ENCODE peak calls at places on chromosomes 6 and 20, in nine cellular contexts. One of them, this sample, is unnamed.

GRCh38 chr6:32114853-32115252 is 5.7 kb upstream of the TNXB start:
- DNase-seq in BJ: peak
- DNase-seq in BE2C: no peak
- DNase-seq in A549: no peak
- DNase-seq in nephron progenitor cell: no peak
- DNase-seq in choroid plexus epithelial cell: peak
- DNase-seq in breast epithelium: no peak
- DNase-seq in neural crest cell: no peak
- DNase-seq in NB4: no peak
- DNase-seq in this sample: no peak

GRCh38 chr20:16301981-16302380 is 271.3 kb downstream of the KIF16B start:
- DNase-seq in BJ: no peak
- DNase-seq in BE2C: no peak
- DNase-seq in A549: no peak
- DNase-seq in nephron progenitor cell: no peak
- DNase-seq in choroid plexus epithelial cell: no peak
- DNase-seq in breast epithelium: no peak
- DNase-seq in neural crest cell: no peak
- DNase-seq in NB4: no peak
- DNase-seq in this sample: no peak

GRCh38 chr6:107817784-107818183 is 6.3 kb downstream of the SCML4 start:
- DNase-seq in BJ: no peak
- DNase-seq in BE2C: no peak
- DNase-seq in A549: no peak
- DNase-seq in nephron progenitor cell: no peak
- DNase-seq in choroid plexus epithelial cell: no peak
- DNase-seq in breast epithelium: no peak
- DNase-seq in neural crest cell: no peak
- DNase-seq in NB4: no peak
- DNase-seq in this sample: no peak

GRCh38 chr6:3432416-3432815 is 24.4 kb downstream of the SLC22A23 start:
- DNase-seq in BJ: no peak
- DNase-seq in BE2C: no peak
- DNase-seq in A549: no peak
- DNase-seq in nephron progenitor cell: no peak
- DNase-seq in choroid plexus epithelial cell: no peak
- DNase-seq in breast epithelium: no peak
- DNase-seq in neural crest cell: no peak
- DNase-seq in NB4: no peak
- DNase-seq in this sample: no peak

GRCh38 chr6:42012501-42013133 is 37.7 kb upstream of the TAF8 start:
- DNase-seq in BJ: no peak
- DNase-seq in BE2C: no peak
- DNase-seq in A549: no peak
- DNase-seq in nephron progenitor cell: no peak
- DNase-seq in choroid plexus epithelial cell: peak
- DNase-seq in breast epithelium: no peak
- DNase-seq in neural crest cell: no peak
- DNase-seq in NB4: no peak
- DNase-seq in this sample: peak

GRCh38 chr20:8190043-8190880 is 58.2 kb downstream of the PLCB1 start:
- DNase-seq in BJ: no peak
- DNase-seq in BE2C: no peak
- DNase-seq in A549: no peak
- DNase-seq in nephron progenitor cell: no peak
- DNase-seq in choroid plexus epithelial cell: no peak
- DNase-seq in breast epithelium: no peak
- DNase-seq in neural crest cell: no peak
- DNase-seq in NB4: no peak
- DNase-seq in this sample: no peak

GRCh38 chr6:26490576-26490964 is 9.5 kb upstream of the BTN1A1 start:
- DNase-seq in BJ: no peak
- DNase-seq in BE2C: no peak
- DNase-seq in A549: no peak
- DNase-seq in nephron progenitor cell: no peak
- DNase-seq in choroid plexus epithelial cell: no peak
- DNase-seq in breast epithelium: no peak
- DNase-seq in neural crest cell: no peak
- DNase-seq in NB4: no peak
- DNase-seq in this sample: no peak

GRCh38 chr6:13548500-13549210 is 25.7 kb upstream of the SIRT5 start:
- DNase-seq in BJ: no peak
- DNase-seq in BE2C: no peak
- DNase-seq in A549: no peak
- DNase-seq in nephron progenitor cell: no peak
- DNase-seq in choroid plexus epithelial cell: no peak
- DNase-seq in breast epithelium: no peak
- DNase-seq in neural crest cell: no peak
- DNase-seq in NB4: no peak
- DNase-seq in this sample: no peak

GRCh38 chr20:38962898-38963484 is 847 bp downstream of the DHX35 start:
- DNase-seq in BJ: no peak
- DNase-seq in BE2C: no peak
- DNase-seq in A549: no peak
- DNase-seq in nephron progenitor cell: no peak
- DNase-seq in choroid plexus epithelial cell: no peak
- DNase-seq in breast epithelium: no peak
- DNase-seq in neural crest cell: no peak
- DNase-seq in NB4: peak
- DNase-seq in this sample: no peak

GRCh38 chr6:157712585-157713295 is 110.3 kb upstream of the SNX9 start:
- DNase-seq in BJ: no peak
- DNase-seq in BE2C: no peak
- DNase-seq in A549: no peak
- DNase-seq in nephron progenitor cell: no peak
- DNase-seq in choroid plexus epithelial cell: no peak
- DNase-seq in breast epithelium: no peak
- DNase-seq in neural crest cell: no peak
- DNase-seq in NB4: no peak
- DNase-seq in this sample: no peak

GRCh38 chr20:61963149-61963548 is 102.5 kb downstream of the TAF4 start:
- DNase-seq in BJ: no peak
- DNase-seq in BE2C: no peak
- DNase-seq in A549: no peak
- DNase-seq in nephron progenitor cell: no peak
- DNase-seq in choroid plexus epithelial cell: no peak
- DNase-seq in breast epithelium: no peak
- DNase-seq in neural crest cell: no peak
- DNase-seq in NB4: no peak
- DNase-seq in this sample: no peak

GRCh38 chr6:17484201-17484606 is 90.8 kb downstream of the CAP2 start:
- DNase-seq in BJ: no peak
- DNase-seq in BE2C: no peak
- DNase-seq in A549: no peak
- DNase-seq in nephron progenitor cell: no peak
- DNase-seq in choroid plexus epithelial cell: no peak
- DNase-seq in breast epithelium: no peak
- DNase-seq in neural crest cell: no peak
- DNase-seq in NB4: no peak
- DNase-seq in this sample: no peak

GRCh38 chr20:59020938-59021551 is 1.8 kb downstream of the TUBB1 start:
- DNase-seq in BJ: no peak
- DNase-seq in BE2C: no peak
- DNase-seq in A549: no peak
- DNase-seq in nephron progenitor cell: no peak
- DNase-seq in choroid plexus epithelial cell: peak
- DNase-seq in breast epithelium: no peak
- DNase-seq in neural crest cell: no peak
- DNase-seq in NB4: no peak
- DNase-seq in this sample: peak

GRCh38 chr6:132797975-132798819 is at the start of gene SLC18B1:
- DNase-seq in BJ: no peak
- DNase-seq in BE2C: peak
- DNase-seq in A549: no peak
- DNase-seq in nephron progenitor cell: peak
- DNase-seq in choroid plexus epithelial cell: peak
- DNase-seq in breast epithelium: no peak
- DNase-seq in neural crest cell: peak
- DNase-seq in NB4: peak
- DNase-seq in this sample: peak

GRCh38 chr6:81734081-81734480 is 18.4 kb downstream of the TENT5A start:
- DNase-seq in BJ: no peak
- DNase-seq in BE2C: no peak
- DNase-seq in A549: no peak
- DNase-seq in nephron progenitor cell: no peak
- DNase-seq in choroid plexus epithelial cell: peak
- DNase-seq in breast epithelium: no peak
- DNase-seq in neural crest cell: no peak
- DNase-seq in NB4: peak
- DNase-seq in this sample: no peak
- TF ChIP-seq CTCF in BJ: no peak
- TF ChIP-seq CTCF in BE2C: no peak
- TF ChIP-seq CTCF in A549: no peak
- TF ChIP-seq CTCF in nephron progenitor cell: no peak
- TF ChIP-seq CTCF in choroid plexus epithelial cell: peak
- TF ChIP-seq CTCF in breast epithelium: no peak
- TF ChIP-seq CTCF in neural crest cell: no peak
- TF ChIP-seq CTCF in NB4: no peak
- TF ChIP-seq CTCF in this sample: no peak

GRCh38 chr6:152118224-152118623 is 310.7 kb downstream of the ESR1 start:
- DNase-seq in BJ: no peak
- DNase-seq in BE2C: no peak
- DNase-seq in A549: no peak
- DNase-seq in nephron progenitor cell: no peak
- DNase-seq in choroid plexus epithelial cell: no peak
- DNase-seq in breast epithelium: no peak
- DNase-seq in neural crest cell: no peak
- DNase-seq in NB4: no peak
- DNase-seq in this sample: no peak
- TF ChIP-seq CTCF in BJ: no peak
- TF ChIP-seq CTCF in BE2C: no peak
- TF ChIP-seq CTCF in A549: no peak
- TF ChIP-seq CTCF in nephron progenitor cell: no peak
- TF ChIP-seq CTCF in choroid plexus epithelial cell: no peak
- TF ChIP-seq CTCF in breast epithelium: no peak
- TF ChIP-seq CTCF in neural crest cell: no peak
- TF ChIP-seq CTCF in NB4: no peak
- TF ChIP-seq CTCF in this sample: no peak

DNA sequence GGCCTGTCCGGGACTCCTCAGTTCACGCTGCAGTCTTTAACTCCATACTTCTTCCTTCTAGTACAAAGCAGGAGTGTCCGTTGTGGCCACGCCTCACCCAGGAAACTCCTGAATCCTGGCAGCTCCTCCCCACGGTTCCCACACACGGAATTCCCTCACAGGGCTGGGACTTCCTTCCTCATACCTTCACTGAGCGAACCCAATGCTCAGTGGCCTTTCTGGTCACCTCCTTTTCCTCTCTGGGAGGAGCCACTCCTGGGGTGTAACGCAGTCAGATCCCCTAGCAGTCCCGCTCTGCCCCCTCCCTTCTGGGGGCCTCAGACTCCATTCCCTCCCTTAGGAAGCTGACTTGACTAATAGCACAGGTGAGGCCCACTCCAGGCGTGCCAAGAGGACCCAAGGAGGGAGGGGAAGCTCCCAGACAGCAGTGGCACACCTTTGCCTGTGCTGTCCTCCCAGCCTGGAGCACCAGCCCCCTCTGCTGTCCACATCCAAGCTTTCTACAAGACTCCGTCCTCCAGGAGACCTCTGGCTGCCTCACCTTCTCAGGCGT is at the start of gene SLC52A3:
- DNase-seq in BJ: no peak
- DNase-seq in BE2C: no peak
- DNase-seq in A549: peak
- DNase-seq in nephron progenitor cell: peak
- DNase-seq in choroid plexus epithelial cell: no peak
- DNase-seq in breast epithelium: peak
- DNase-seq in neural crest cell: no peak
- DNase-seq in NB4: peak
- DNase-seq in this sample: no peak
- TF ChIP-seq CTCF in BJ: no peak
- TF ChIP-seq CTCF in BE2C: peak
- TF ChIP-seq CTCF in A549: peak
- TF ChIP-seq CTCF in nephron progenitor cell: no peak
- TF ChIP-seq CTCF in choroid plexus epithelial cell: peak
- TF ChIP-seq CTCF in breast epithelium: peak
- TF ChIP-seq CTCF in neural crest cell: peak
- TF ChIP-seq CTCF in NB4: peak
- TF ChIP-seq CTCF in this sample: no peak

GRCh38 chr20:60049601-60050000 is 91.4 kb downstream of the CDH26 start:
- DNase-seq in BJ: no peak
- DNase-seq in BE2C: no peak
- DNase-seq in A549: no peak
- DNase-seq in nephron progenitor cell: no peak
- DNase-seq in choroid plexus epithelial cell: no peak
- DNase-seq in breast epithelium: no peak
- DNase-seq in neural crest cell: no peak
- DNase-seq in NB4: no peak
- DNase-seq in this sample: no peak

GRCh38 chr20:60052322-60052721 is 94.1 kb downstream of the CDH26 start:
- DNase-seq in BJ: no peak
- DNase-seq in BE2C: no peak
- DNase-seq in A549: no peak
- DNase-seq in nephron progenitor cell: no peak
- DNase-seq in choroid plexus epithelial cell: no peak
- DNase-seq in breast epithelium: no peak
- DNase-seq in neural crest cell: no peak
- DNase-seq in NB4: peak
- DNase-seq in this sample: no peak

GRCh38 chr20:60053125-60053812 is 95.0 kb downstream of the CDH26 start:
- DNase-seq in BJ: no peak
- DNase-seq in BE2C: no peak
- DNase-seq in A549: peak
- DNase-seq in nephron progenitor cell: no peak
- DNase-seq in choroid plexus epithelial cell: no peak
- DNase-seq in breast epithelium: no peak
- DNase-seq in neural crest cell: no peak
- DNase-seq in NB4: peak
- DNase-seq in this sample: no peak

GRCh38 chr20:60048634-60049578 is 90.7 kb downstream of the CDH26 start:
- DNase-seq in BJ: no peak
- DNase-seq in BE2C: no peak
- DNase-seq in A549: no peak
- DNase-seq in nephron progenitor cell: no peak
- DNase-seq in choroid plexus epithelial cell: no peak
- DNase-seq in breast epithelium: no peak
- DNase-seq in neural crest cell: no peak
- DNase-seq in NB4: peak
- DNase-seq in this sample: no peak

DNA sequence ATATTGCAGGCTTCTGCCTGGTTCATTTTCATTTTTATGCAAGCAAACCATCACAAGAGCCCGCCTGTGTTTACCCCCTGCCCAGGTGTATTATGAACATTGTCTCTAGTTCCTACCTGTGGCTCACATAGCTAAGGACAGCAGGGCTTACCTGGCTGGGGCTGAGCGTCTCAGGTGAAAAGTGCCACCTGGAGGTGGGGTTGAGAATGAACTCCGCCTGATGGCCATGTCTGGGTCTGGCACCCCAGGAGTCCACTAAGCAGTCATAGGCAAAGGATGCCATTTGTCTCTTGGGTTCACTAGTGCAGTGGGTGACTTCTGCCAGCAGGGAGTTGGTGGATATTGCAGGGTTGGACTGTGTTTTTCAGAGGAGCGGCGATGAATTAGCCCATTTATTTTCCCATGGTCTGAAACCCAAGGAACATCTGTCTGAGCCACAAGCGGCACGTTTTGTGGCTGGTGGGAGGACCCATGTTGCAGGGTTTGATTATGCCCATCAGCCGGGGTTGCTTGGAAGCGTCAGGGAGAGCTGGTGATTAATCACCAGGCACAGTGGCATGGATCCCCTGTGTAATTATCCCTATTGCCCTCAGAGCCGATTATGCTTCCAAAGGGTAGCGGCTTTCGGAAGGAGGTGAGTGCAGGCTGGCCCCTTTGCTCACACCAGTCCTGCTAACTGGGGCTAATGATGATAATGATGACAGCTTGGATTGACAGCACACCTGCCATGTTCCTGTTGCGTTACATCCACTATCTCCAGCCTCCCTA is 92.2 kb downstream of the CDH26 start:
- DNase-seq in BJ: no peak
- DNase-seq in BE2C: no peak
- DNase-seq in A549: peak
- DNase-seq in nephron progenitor cell: no peak
- DNase-seq in choroid plexus epithelial cell: no peak
- DNase-seq in breast epithelium: no peak
- DNase-seq in neural crest cell: no peak
- DNase-seq in NB4: no peak
- DNase-seq in this sample: no peak
- TF ChIP-seq CTCF in BJ: peak
- TF ChIP-seq CTCF in BE2C: peak
- TF ChIP-seq CTCF in A549: peak
- TF ChIP-seq CTCF in nephron progenitor cell: no peak
- TF ChIP-seq CTCF in choroid plexus epithelial cell: no peak
- TF ChIP-seq CTCF in breast epithelium: peak
- TF ChIP-seq CTCF in neural crest cell: peak
- TF ChIP-seq CTCF in NB4: peak
- TF ChIP-seq CTCF in this sample: no peak

This sample was measured in astrocyte of the spinal cord.